ENCODE peak calls at places on chromosomes 1 and 21, in eight cellular contexts. N, V, J, T, W, Y, E and O are unnamed samples.

GRCh38 chr1:109307363-109308021 is 681 bp upstream of the MYBPHL start:
- DNase-seq in V (no peak), J (no peak), Y (no peak), N (no peak), E (no peak), T (no peak), W (no peak), O (no peak)

GRCh38 chr1:33886452-33886851 is 22.6 kb downstream of the HMGB4 start:
- DNase-seq in J (no peak), V (no peak), W (no peak), T (no peak), E (no peak), N (no peak), Y (no peak), O (no peak)

GRCh38 chr1:101713760-101714159 is 283.0 kb downstream of the OLFM3 start:
- DNase-seq in E (no peak), W (no peak), N (no peak), V (no peak), J (no peak), T (no peak), Y (no peak), O (no peak)

GRCh38 chr1:246565751-246566127 is 322 bp downstream of the TFB2M start:
- DNase-seq in Y (no peak), W (no peak), N (no peak), J (no peak), V (peak), E (no peak), T (peak), O (no peak)

GRCh38 chr1:96309783-96310182 is 411.8 kb upstream of the PTBP2 start:
- DNase-seq in E (no peak), T (peak), Y (peak), N (no peak), J (no peak), V (peak), W (peak), O (no peak)

GRCh38 chr1:206685256-206685748 is 597 bp downstream of the MAPKAPK2 start:
- DNase-seq in W (peak), J (no peak), T (no peak), E (peak), N (no peak), V (peak), Y (no peak), O (peak)

GRCh38 chr21:38308010-38308784 is 51.4 kb downstream of the KCNJ15 start:
- DNase-seq in Y (no peak), J (no peak), N (no peak), T (peak), W (no peak), V (peak), E (no peak), O (no peak)

GRCh38 chr1:228316589-228317387 is 89.8 kb downstream of the TRIM11 start:
- DNase-seq in J (no peak), W (no peak), V (no peak), Y (peak), N (no peak), T (no peak), E (peak), O (no peak)

GRCh38 chr1:65009724-65010420 is 43.5 kb upstream of the JAK1 start:
- DNase-seq in J (no peak), Y (no peak), N (no peak), V (no peak), E (no peak), T (no peak), W (no peak), O (no peak)

GRCh38 chr1:230105754-230106625 is 39.0 kb downstream of the GALNT2 start:
- DNase-seq in W (peak), E (no peak), Y (peak), T (peak), J (no peak), V (peak), N (no peak), O (no peak)
- H3K4me3 ChIP-seq in W (peak), E (no peak), Y (peak), T (no peak), J (no peak), V (no peak), N (no peak), O (no peak)

GRCh38 chr1:152926091-152926490 is 17.7 kb downstream of the IVL start:
- DNase-seq in T (peak), W (peak), J (no peak), Y (no peak), E (no peak), N (no peak), V (peak), O (no peak)
- TF ChIP-seq CTCF in T (no peak), W (peak), J (no peak), Y (peak), E (peak), N (peak), V (peak), O (no peak)

GRCh38 chr1:98292994-98293393 is 368.5 kb upstream of the SNX7 start:
- DNase-seq in V (no peak), T (no peak), Y (no peak), N (no peak), J (no peak), W (peak), E (no peak), O (no peak)

GRCh38 chr1:98286656-98287055 is 365.8 kb upstream of the DPYD start:
- DNase-seq in V (no peak), J (no peak), T (no peak), Y (no peak), N (no peak), W (no peak), E (no peak), O (no peak)

GRCh38 chr1:98288494-98288893 is 367.7 kb upstream of the DPYD start:
- DNase-seq in W (no peak), T (no peak), J (no peak), N (no peak), E (no peak), V (no peak), Y (no peak), O (no peak)

GRCh38 chr1:98294127-98294526 is 367.4 kb upstream of the SNX7 start:
- DNase-seq in W (no peak), T (no peak), Y (no peak), V (no peak), E (no peak), J (no peak), N (no peak), O (no peak)

GRCh38 chr1:98289296-98289695 is 368.5 kb upstream of the DPYD start:
- DNase-seq in W (no peak), E (no peak), Y (no peak), T (no peak), V (no peak), J (no peak), N (no peak), O (no peak)
- H3K4me3 ChIP-seq in W (no peak), E (no peak), Y (no peak), T (no peak), V (no peak), J (no peak), N (no peak), O (no peak)

DNA sequence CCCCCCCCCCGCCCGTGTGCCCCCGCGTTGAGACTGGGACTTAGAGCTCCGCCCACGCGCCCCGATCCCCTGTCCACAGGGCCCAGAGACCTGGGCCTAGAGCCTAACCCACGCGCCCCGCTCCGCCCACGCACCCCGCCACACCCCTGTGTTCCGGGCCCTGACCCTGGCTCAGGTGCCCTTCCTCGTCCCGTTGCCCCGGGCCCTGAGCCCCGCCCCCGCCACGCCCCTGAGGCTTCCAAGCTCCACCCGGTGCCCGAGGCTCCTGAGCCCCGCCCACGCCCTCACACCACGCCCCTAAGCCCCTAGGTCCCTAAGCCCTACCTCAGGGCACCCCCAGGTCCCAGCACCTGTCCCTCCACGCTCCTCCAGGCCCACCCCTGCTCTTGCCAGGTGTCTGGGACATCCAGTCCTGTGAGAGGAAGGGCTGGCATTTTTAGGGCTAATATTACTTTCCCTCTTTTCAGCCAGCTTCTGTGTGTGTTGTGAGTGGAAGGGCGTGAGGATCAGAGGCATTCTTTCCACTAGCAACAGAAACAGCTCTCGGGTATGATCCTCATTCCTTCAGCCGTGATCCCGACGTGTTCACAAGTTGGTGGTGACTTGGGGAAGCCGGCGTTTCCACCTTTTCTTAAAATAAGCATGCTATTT is 614 bp upstream of the GPR157 start:
- DNase-seq in N (peak), V (peak), T (peak), E (peak), Y (peak), J (no peak), W (peak), O (peak)
- TF ChIP-seq CTCF in N (no peak), V (no peak), T (no peak), E (no peak), Y (no peak), J (no peak), W (no peak), O (no peak)